ENCODE peak calls at places on chromosomes 6 and 20, in five cellular contexts. A, P, G, W and K are unnamed samples.
A peak's percentile ranks its signal among the peaks of the same experiment; 100 is the strongest.

GRCh38 chr6:45801471-45802289 is 214.0 kb downstream of the CLIC5 start:
- DNase-seq in A (no peak), P (no peak), G (no peak), W (no peak), K (no peak)

GRCh38 chr20:17667445-17667844 is 14.6 kb downstream of the RRBP1 start:
- DNase-seq in A (no peak), P (no peak), G (no peak), W (no peak), K (no peak)

GRCh38 chr6:95280690-95281273 is 296.6 kb upstream of the MANEA start:
- DNase-seq in A (no peak), P (peak; percentile 82), G (no peak), W (no peak), K (no peak)

GRCh38 chr6:142048593-142048980 is 84.1 kb upstream of the GJE1 start:
- DNase-seq in A (no peak), P (no peak), G (no peak), W (no peak), K (no peak)

GRCh38 chr20:3798405-3798768 is 2.3 kb downstream of the CDC25B start:
- DNase-seq in A (no peak), P (no peak), G (no peak), W (peak; percentile 39), K (peak; percentile 65)

GRCh38 chr20:37602634-37603033 is 75.0 kb upstream of the BLCAP start:
- DNase-seq in A (no peak), P (no peak), G (no peak), W (no peak), K (no peak)

GRCh38 chr20:32807706-32808105 is 12.0 kb upstream of the MAPRE1 start:
- DNase-seq in A (no peak), P (peak; percentile 91), G (no peak), W (no peak), K (no peak)

GRCh38 chr20:23361108-23361650 is 803 bp upstream of the GZF1 start:
- DNase-seq in A (no peak), P (peak; percentile 23), G (no peak), W (no peak), K (no peak)

GRCh38 chr6:107731422-107732319 is 92.4 kb downstream of the SCML4 start:
- DNase-seq in A (no peak), P (no peak), G (no peak), W (no peak), K (no peak)

GRCh38 chr6:5995705-5996686 is 10.7 kb downstream of the NRN1 start:
- DNase-seq in A (peak; percentile 72), P (peak; percentile 92), G (peak; percentile 81), W (peak; percentile 81), K (peak; percentile 93)

GRCh38 chr6:117072781-117073180 is 192.6 kb upstream of the VGLL2 start:
- DNase-seq in A (no peak), P (peak; percentile 75), G (no peak), W (no peak), K (no peak)

DNA sequence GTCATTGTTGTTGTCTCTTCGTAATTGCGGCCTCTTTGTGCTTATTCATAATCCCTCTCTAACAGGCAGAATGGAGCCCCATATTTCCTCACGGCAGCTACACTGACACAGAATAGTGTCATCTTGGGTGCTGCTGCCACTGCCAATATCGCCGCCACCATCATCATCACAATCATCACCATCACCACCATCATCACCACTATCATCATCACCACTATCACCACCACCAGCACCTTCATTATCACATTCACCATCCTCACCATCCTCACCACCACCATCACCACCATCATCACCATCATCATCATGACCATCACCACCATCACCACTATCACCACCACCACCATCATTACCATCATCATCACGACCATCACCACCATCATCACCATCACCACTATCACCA is 10.8 kb downstream of the NPBWR2 start:
- DNase-seq in A (no peak), P (no peak), G (no peak), W (no peak), K (no peak)
- H3K4me3 ChIP-seq in A (no peak overlapping the region), P (no peak overlapping the region), G (no peak overlapping the region), W (no peak overlapping the region), K (no peak overlapping the region)

DNA sequence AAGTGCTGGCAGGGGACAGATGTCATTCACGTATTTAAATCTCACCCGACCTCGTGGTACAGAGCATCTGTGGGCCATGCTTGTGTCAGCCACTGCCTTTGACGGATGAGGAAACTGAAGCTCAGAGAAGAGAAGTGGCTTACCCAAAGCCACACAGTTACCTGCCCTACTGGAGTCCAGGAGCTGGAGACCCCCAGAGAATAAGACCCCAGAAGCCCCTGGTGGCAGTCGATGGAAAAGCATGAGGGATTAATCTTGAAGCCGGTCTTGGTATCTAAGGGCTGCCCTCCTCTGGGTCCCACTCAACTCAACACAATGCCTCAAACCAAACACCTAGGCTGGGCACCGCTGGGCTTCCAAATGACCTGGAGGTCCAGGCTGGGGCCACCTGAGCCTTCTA is 83.1 kb downstream of the GRM4 start:
- DNase-seq in A (peak; percentile 21), P (peak; percentile 65), G (no peak), W (no peak), K (no peak)
- H3K27me3 ChIP-seq in A (no peaks in the 10 kb centered on the region), P (no peaks in the 10 kb centered on the region), G (peaks cover 4% of the 10 kb centered on the region), W (peaks cover 19% of the 10 kb centered on the region), K (peaks cover 61% of the 10 kb centered on the region)

GRCh38 chr20:2403291-2404052 is 22.8 kb downstream of the TGM6 start:
- DNase-seq in A (no peak), P (no peak), G (no peak), W (no peak), K (no peak)

GRCh38 chr20:2400290-2400689 is 19.6 kb downstream of the TGM6 start:
- DNase-seq in A (no peak), P (no peak), G (no peak), W (no peak), K (no peak)

GRCh38 chr20:2402271-2402980 is 21.7 kb downstream of the TGM6 start:
- DNase-seq in A (no peak), P (peak; percentile 45), G (no peak), W (no peak), K (no peak)

GRCh38 chr20:2399390-2399789 is 18.7 kb downstream of the TGM6 start:
- DNase-seq in A (no peak), P (no peak), G (no peak), W (no peak), K (no peak)

DNA sequence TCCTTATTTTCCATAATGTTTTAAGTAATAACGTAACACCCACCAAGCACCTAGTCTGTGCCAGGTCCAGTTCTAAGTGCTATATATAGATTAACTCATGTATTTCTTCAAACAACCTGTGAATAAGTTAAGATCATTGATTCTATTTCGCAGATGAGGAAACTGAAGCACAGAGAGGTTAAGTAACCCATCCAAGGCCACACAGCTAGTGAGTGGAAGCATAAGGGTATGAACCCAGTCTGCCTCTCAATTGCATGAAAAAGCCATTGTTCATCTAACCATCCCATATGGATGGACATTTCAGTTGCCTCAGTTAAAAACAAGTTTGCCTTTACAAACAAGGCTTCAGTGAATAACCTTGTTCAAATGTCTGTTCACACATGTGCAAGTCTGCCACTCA is 20.8 kb downstream of the TGM6 start:
- DNase-seq in A (no peak), P (no peak), G (no peak), W (no peak), K (no peak)
- H3K4me3 ChIP-seq in A (no peak overlapping the region), P (no peak overlapping the region), G (no peak overlapping the region), W (no peak overlapping the region), K (no peak overlapping the region)

GRCh38 chr20:38674178-38675133 is 49.8 kb upstream of the SLC32A1 start:
- DNase-seq in A (no peak), P (peak; percentile 79), G (peak; percentile 25), W (no peak), K (no peak)

GRCh38 chr20:38671701-38672292 is 52.5 kb upstream of the SLC32A1 start:
- DNase-seq in A (no peak), P (no peak), G (no peak), W (no peak), K (no peak)

GRCh38 chr20:38672504-38672903 is 51.8 kb upstream of the SLC32A1 start:
- DNase-seq in A (no peak), P (no peak), G (no peak), W (no peak), K (peak; percentile 62)

GRCh38 chr20:38673731-38674177 is 50.5 kb upstream of the SLC32A1 start:
- DNase-seq in A (no peak), P (peak; percentile 60), G (no peak), W (no peak), K (peak; percentile 59)

GRCh38 chr20:38673261-38673660 is 51.0 kb upstream of the SLC32A1 start:
- DNase-seq in A (no peak), P (peak; percentile 26), G (no peak), W (no peak), K (no peak)
- H3K27me3 ChIP-seq in A (no peaks in the 10 kb centered on the region), P (peaks cover 52% of the 10 kb centered on the region), G (peaks cover 34% of the 10 kb centered on the region), W (peaks cover 16% of the 10 kb centered on the region), K (peaks cover 75% of the 10 kb centered on the region)

DNA sequence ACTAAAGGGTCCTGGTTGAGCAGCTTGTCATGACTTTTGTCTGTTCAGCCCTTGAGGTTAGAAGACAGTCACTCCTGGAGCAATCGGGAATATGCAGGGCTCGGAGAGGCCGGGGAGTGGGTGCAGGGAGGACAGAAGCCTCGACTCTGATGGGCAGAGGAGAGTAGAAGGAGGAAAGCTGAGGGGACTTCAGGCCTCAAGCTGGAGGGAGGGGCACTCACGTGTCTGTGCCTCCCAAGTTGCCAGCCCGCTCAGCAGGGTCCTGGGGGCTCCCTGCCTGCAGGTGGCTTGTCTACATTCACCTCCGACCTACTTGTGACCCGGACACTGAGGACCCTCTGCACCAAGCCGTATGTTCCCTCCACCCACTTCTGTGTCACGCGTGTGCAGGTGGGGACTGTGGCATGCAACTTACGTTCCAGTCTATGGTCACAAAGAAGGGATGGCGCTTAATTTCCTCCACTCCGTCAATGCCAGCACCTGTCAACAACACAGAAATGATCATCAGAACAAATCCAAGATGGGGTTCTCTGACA is 86.8 kb upstream of the MPC1 start:
- DNase-seq in A (no peak), P (no peak), G (no peak), W (no peak), K (no peak)
- H3K4me3 ChIP-seq in A (no peak overlapping the region), P (no peak overlapping the region), G (no peak overlapping the region), W (no peak overlapping the region), K (no peak overlapping the region)

DNA sequence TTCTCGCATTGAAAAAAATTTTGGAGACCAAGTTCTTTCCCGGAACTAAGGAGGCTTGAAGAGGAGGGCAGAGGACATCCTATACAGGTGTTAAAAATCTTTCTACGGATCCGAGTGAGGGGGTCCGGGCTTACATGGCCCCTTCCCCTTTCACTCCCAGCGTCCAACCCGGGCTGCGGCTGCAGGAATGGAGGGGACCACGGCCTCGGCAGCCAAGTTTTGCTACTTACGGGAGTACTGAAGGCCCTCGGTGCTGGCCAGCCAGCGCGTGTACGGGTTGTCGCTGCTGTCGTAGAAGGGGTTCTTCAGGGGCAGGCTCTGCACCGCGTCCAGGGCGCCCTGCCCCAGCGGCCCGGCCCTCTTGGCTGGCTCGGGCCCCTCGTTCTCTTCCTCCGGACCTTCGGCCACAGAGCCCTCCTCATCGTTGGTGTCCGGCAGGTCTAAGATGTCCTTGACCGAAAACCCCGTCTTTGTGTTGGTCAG is 642 bp downstream of the NKX2-2 start:
- DNase-seq in A (no peak), P (peak; percentile 47), G (no peak), W (no peak), K (no peak)
- H3K27me3 ChIP-seq in A (no peaks in the 10 kb centered on the region), P (peaks cover 91% of the 10 kb centered on the region), G (peaks cover 99% of the 10 kb centered on the region), W (peaks cover 66% of the 10 kb centered on the region), K (peaks cover 100% of the 10 kb centered on the region)